ENCODE peak calls at places on chromosomes 16 and 17, in seven cellular contexts. D is IMR-90, M is neuronal stem cell, C is mesenchymal stem cell, I is H9, J is H1, Q is trophoblast cell. B is an unnamed sample.

GRCh38 chr16:11781773-11782172 is 15.3 kb downstream of the ZC3H7A start:
- DNase-seq in D (no peak), M (no peak), C (peak; percentile 43), I (no peak), J (no peak), Q (no peak), B (no peak)

GRCh38 chr16:48126801-48127644 is 28.8 kb downstream of the ABCC12 start:
- DNase-seq in D (peak; percentile 98), M (no peak), C (peak; percentile 97), I (no peak), J (no peak), Q (no peak), B (peak; percentile 41)

GRCh38 chr16:70444249-70445063 is 5.6 kb upstream of the ST3GAL2 start:
- DNase-seq in D (no peak), M (no peak), C (no peak), I (no peak), J (no peak), Q (no peak), B (no peak)

GRCh38 chr17:17886747-17887146 is 50.0 kb upstream of the SREBF1 start:
- DNase-seq in D (no peak), M (no peak), C (no peak), I (no peak), J (no peak), Q (no peak), B (no peak)

GRCh38 chr16:69830534-69831211 is 68.5 kb downstream of the WWP2 start:
- DNase-seq in D (peak; percentile 28), M (no peak), C (peak; percentile 72), I (no peak), J (no peak), Q (no peak), B (no peak)

GRCh38 chr16:19884611-19885455 is at the start of gene GPRC5B:
- DNase-seq in D (peak; percentile 25), M (no peak), C (peak; percentile 49), I (peak; percentile 63), J (no peak), Q (peak; percentile 61), B (peak; percentile 56)

GRCh38 chr16:24771779-24772157 is 42.3 kb downstream of the TNRC6A start:
- DNase-seq in D (peak; percentile 23), M (no peak), C (peak; percentile 26), I (no peak), J (no peak), Q (no peak), B (no peak)

GRCh38 chr16:62543516-62543915 is 507.3 kb upstream of the CDH8 start:
- DNase-seq in D (no peak), M (no peak), C (no peak), I (no peak), J (no peak), Q (no peak), B (no peak)

GRCh38 chr17:6761817-6762216 is 6.0 kb downstream of the XAF1 start:
- DNase-seq in D (no peak), M (no peak), C (no peak), I (no peak), J (no peak), Q (no peak), B (no peak)

GRCh38 chr17:45235071-45236001 is 13.7 kb downstream of the FMNL1 start:
- DNase-seq in D (peak; percentile 77), M (peak; percentile 83), C (peak; percentile 73), I (peak; percentile 93), J (peak; percentile 80), Q (peak; percentile 84), B (peak; percentile 84)

GRCh38 chr16:17070882-17071592 is 399.7 kb downstream of the XYLT1 start:
- DNase-seq in D (no peak), M (peak; percentile 47), C (no peak), I (peak; percentile 45), J (no peak), Q (peak; percentile 72), B (peak; percentile 48)

GRCh38 chr16:84434800-84435199 is 66.5 kb downstream of the ATP2C2 start:
- DNase-seq in D (no peak), M (no peak), C (no peak), I (no peak), J (no peak), Q (no peak), B (no peak)

GRCh38 chr17:77824780-77825280 is 133.7 kb upstream of the TNRC6C start:
- DNase-seq in D (no peak), M (no peak), C (no peak), I (peak; percentile 31), J (no peak), Q (no peak), B (no peak)

GRCh38 chr17:50261051-50261915 is 13.0 kb upstream of the TMEM92 start:
- DNase-seq in D (no peak), M (no peak), C (no peak), I (no peak), J (no peak), Q (no peak), B (no peak)

GRCh38 chr16:57299009-57299718 is 14.7 kb upstream of the PLLP start:
- DNase-seq in D (no peak), M (no peak), C (no peak), I (no peak), J (no peak), Q (no peak), B (no peak)

GRCh38 chr16:75379911-75380847 is 53.1 kb downstream of the CFDP1 start:
- DNase-seq in D (no peak), M (no peak), C (no peak), I (no peak), J (no peak), Q (no peak), B (no peak)

GRCh38 chr16:75789237-75789636 is 62.9 kb upstream of the CPHXL start:
- DNase-seq in D (peak; percentile 46), M (peak; percentile 48), C (peak; percentile 61), I (no peak), J (no peak), Q (peak; percentile 87), B (peak; percentile 55)

GRCh38 chr16:70460737-70461261 is 6.4 kb downstream of the FCSK start:
- DNase-seq in D (peak; percentile 39), M (no peak), C (peak; percentile 79), I (no peak), J (no peak), Q (no peak), B (peak; percentile 75)

GRCh38 chr16:23682181-23682580 is 3.5 kb downstream of the PLK1 start:
- DNase-seq in D (peak; percentile 40), M (no peak), C (peak; percentile 23), I (no peak), J (no peak), Q (no peak), B (no peak)

GRCh38 chr17:37322826-37323561 is 52.8 kb upstream of the C17orf78 start:
- DNase-seq in D (no peak), M (no peak), C (no peak), I (no peak), J (no peak), Q (no peak), B (no peak)

GRCh38 chr17:17180141-17180603 is 26.0 kb downstream of the PLD6 start:
- DNase-seq in D (no peak), M (no peak), C (no peak), I (no peak), J (no peak), Q (no peak), B (no peak)

GRCh38 chr16:57888128-57888527 is 82.8 kb downstream of the CNGB1 start:
- DNase-seq in D (no peak), M (no peak), C (no peak), I (no peak), J (no peak), Q (no peak), B (no peak)

DNA sequence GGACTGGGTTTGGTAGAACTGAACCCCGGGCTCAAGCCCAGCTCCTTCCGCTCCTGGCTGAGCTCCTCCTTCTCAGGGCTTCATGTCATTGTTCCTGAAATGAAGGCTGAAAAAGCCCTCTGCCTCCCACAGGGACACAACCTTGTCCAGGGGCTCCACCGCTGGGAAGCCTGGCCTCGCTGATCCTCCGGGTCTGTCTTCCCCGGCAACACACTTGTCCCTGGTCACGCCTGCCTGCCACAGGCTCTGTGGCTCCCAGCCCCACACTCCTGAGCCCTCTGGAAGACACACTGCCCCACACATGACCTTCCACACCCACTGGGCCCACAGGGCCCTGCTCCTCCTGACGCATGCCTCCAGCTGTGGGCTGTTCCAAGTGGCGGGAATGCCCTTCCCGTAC is 18.0 kb upstream of the ZC3H18 start:
- DNase-seq in D (no peak), M (no peak), C (no peak), I (no peak), J (no peak), Q (no peak), B (no peak)
- H3K23ac ChIP-seq in D (no peak overlapping the region), M (peak overlapping the region; percentile 8), C (no peak overlapping the region), I (no peak overlapping the region), J (no peak overlapping the region), Q (no peak overlapping the region), B (no peak overlapping the region)

GRCh38 chr17:33115351-33115750 is 123.7 kb downstream of the SPACA3 start:
- DNase-seq in D (no peak), M (no peak), C (no peak), I (no peak), J (no peak), Q (peak; percentile 30), B (no peak)
- H3K23ac ChIP-seq in D (no peak overlapping the region), M (no peak overlapping the region), C (no peak overlapping the region), I (no peak overlapping the region), J (no peak overlapping the region), Q (no peak overlapping the region), B (no peak overlapping the region)

DNA sequence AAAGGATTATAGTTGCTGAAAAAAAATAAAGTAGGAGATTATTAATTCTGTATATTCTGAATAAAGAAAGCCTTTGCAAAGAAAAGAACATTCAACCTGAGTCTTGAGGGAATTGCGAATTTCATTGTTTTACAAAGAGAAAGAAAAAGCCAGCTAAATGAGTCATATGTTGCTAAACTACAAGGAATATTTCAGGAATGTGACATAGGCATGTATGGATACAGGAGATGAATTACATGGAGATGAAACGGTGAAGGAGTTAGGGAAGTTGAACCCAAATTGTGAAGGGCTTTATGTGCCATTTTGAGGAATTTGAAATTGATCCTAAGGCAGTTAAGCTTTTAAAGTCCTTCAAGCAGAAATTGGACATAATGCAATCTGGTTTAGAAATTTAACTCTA is 177.3 kb upstream of the RBL2 start:
- DNase-seq in D (peak; percentile 59), M (no peak), C (peak; percentile 26), I (no peak), J (no peak), Q (peak; percentile 73), B (peak; percentile 55)
- H3K23ac ChIP-seq in D (no peak overlapping the region), M (no peak overlapping the region), C (no peak overlapping the region), I (no peak overlapping the region), J (no peak overlapping the region), Q (no peak overlapping the region), B (no peak overlapping the region)

GRCh38 chr17:61477204-61477834 is 25.1 kb downstream of the TBX4 start:
- DNase-seq in D (no peak), M (no peak), C (no peak), I (peak; percentile 36), J (no peak), Q (no peak), B (no peak)

GRCh38 chr17:61474235-61474927 is 22.2 kb downstream of the TBX4 start:
- DNase-seq in D (peak; percentile 66), M (no peak), C (no peak), I (peak; percentile 18), J (no peak), Q (peak; percentile 14), B (no peak)

GRCh38 chr17:61475726-61476125 is 23.5 kb downstream of the TBX4 start:
- DNase-seq in D (peak; percentile 77), M (no peak), C (peak; percentile 42), I (peak; percentile 19), J (no peak), Q (no peak), B (no peak)

GRCh38 chr17:61476476-61477203 is 24.4 kb downstream of the TBX4 start:
- DNase-seq in D (no peak), M (no peak), C (no peak), I (peak; percentile 29), J (no peak), Q (no peak), B (no peak)

GRCh38 chr17:61474934-61475333 is 22.7 kb downstream of the TBX4 start:
- DNase-seq in D (no peak), M (no peak), C (no peak), I (peak; percentile 23), J (no peak), Q (no peak), B (no peak)
- H3K23ac ChIP-seq in D (no peak overlapping the region), M (no peak overlapping the region), C (no peak overlapping the region), I (no peak overlapping the region), J (no peak overlapping the region), Q (no peak overlapping the region), B (no peak overlapping the region)

B was measured in mesendoderm.